ENCODE peak calls at places on chromosomes 5 and 9, in six cellular contexts. U, K, S, G, W and R are unnamed samples.

GRCh38 chr5:58886315-58887207 is 303.7 kb downstream of the RAB3C start:
- DNase-seq in U (peak; percentile 57), K (no peak), S (peak; percentile 70), G (peak; percentile 93), W (peak; percentile 28), R (peak; percentile 39)

GRCh38 chr9:91972076-91972626 is 22.1 kb upstream of the ROR2 start:
- DNase-seq in U (no peak), K (no peak), S (no peak), G (no peak), W (no peak), R (no peak)

GRCh38 chr5:103582364-103582763 is 19.8 kb upstream of the NUDT12 start:
- DNase-seq in U (peak; percentile 41), K (no peak), S (peak; percentile 44), G (peak; percentile 59), W (no peak), R (peak; percentile 59)

GRCh38 chr9:136659861-136660784 is 2.6 kb upstream of the EGFL7 start:
- DNase-seq in U (no peak), K (no peak), S (peak; percentile 1), G (no peak), W (no peak), R (no peak)

GRCh38 chr5:9394221-9394620 is 151.7 kb downstream of the SEMA5A start:
- DNase-seq in U (no peak), K (no peak), S (no peak), G (no peak), W (no peak), R (no peak)

GRCh38 chr5:39284552-39284951 is 65.2 kb upstream of the FYB1 start:
- DNase-seq in U (no peak), K (no peak), S (no peak), G (no peak), W (no peak), R (no peak)

GRCh38 chr9:38419216-38419615 is 5.0 kb downstream of the IGFBPL1 start:
- DNase-seq in U (no peak), K (no peak), S (no peak), G (no peak), W (no peak), R (no peak)

GRCh38 chr5:37165761-37166160 is 83.4 kb downstream of the CPLANE1 start:
- DNase-seq in U (no peak), K (no peak), S (no peak), G (no peak), W (no peak), R (no peak)

GRCh38 chr5:93145767-93146166 is 435.3 kb downstream of the NR2F1-AS1 start:
- DNase-seq in U (no peak), K (no peak), S (no peak), G (no peak), W (no peak), R (no peak)

GRCh38 chr5:39191216-39191615 is 28.1 kb downstream of the FYB1 start:
- DNase-seq in U (no peak), K (no peak), S (no peak), G (no peak), W (no peak), R (no peak)

GRCh38 chr9:121774715-121775613 is 123.5 kb downstream of the DAB2IP start:
- DNase-seq in U (no peak), K (peak; percentile 8), S (no peak), G (no peak), W (no peak), R (no peak)
- TF ChIP-seq POLR2A in U (no peak), K (no peak), S (no peak), G (no peak), W (no peak), R (no peak)

DNA sequence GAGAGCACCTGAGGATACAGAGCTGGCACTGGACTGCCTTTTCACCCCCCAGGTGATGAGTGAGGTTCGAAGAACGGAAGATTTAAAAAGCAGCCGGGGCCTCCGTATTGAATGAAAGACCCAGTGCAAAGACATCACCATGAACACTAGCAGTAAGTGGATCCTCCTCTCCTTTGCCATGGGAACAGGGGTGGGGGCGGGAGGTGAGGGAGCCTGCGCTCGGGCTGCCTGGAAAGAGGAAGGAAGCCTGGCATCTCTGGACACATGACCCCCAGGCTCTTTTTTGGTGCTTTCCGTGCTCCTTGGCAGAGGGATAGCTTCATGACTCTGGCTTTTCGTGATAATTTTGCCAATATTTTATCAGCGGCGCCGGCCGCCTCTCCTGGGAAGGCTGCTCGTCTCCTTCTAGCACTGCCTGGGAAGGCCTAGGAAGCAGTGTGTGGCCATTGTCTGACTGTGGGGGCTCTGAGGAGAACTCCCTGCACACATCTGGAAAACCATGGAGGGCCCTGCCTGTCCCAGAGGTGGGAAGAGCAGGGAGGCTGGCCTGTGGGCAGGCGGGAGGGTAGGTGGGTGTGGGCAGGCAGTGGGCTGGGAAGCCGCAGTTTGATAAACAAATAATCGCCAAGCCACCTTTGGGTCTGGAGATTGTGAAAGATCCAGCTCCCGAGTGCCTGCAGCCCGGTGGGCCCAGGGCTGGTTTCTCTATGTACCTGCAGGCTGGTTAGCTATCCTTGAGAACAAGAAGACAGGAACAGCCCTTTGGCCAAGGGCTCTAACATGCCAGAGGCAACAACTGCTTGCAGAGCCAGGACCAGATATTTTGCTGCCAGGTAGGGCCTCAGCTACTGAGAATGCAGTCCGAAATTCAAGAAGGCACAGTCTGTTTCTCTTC is 911 bp downstream of the ABLIM3 start:
- DNase-seq in U (no peak), K (peak; percentile 28), S (peak; percentile 50), G (no peak), W (no peak), R (no peak)
- TF ChIP-seq POLR2A in U (no peak), K (no peak), S (no peak), G (no peak), W (no peak), R (no peak)

DNA sequence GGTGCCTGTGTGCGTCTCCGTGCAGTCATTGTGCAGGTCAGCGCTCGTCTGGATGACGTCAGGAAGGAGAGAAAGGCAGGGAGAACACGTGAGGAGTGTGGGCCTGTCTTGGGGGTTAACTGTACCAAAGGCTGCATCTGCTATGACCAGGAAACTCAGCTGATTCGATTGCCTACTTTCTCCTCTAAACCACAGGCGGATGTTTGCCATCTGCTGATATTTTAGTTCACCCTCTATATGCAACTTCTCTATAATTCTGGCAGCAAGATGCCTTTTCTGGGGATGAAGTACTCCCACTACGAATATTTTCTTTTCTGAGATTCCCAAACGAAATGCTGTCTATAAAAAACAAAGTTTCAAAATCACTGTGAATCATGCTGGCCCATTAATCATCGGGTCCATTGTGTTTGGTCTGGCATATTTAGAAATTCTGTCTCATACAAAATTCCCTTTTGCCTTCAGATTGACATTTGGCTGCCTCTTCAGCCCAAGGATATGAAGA is 24.7 kb downstream of the PCSK1 start:
- DNase-seq in U (no peak), K (no peak), S (no peak), G (peak; percentile 40), W (no peak), R (no peak)
- TF ChIP-seq POLR2A in U (no peak), K (no peak), S (no peak), G (no peak), W (no peak), R (no peak)

DNA sequence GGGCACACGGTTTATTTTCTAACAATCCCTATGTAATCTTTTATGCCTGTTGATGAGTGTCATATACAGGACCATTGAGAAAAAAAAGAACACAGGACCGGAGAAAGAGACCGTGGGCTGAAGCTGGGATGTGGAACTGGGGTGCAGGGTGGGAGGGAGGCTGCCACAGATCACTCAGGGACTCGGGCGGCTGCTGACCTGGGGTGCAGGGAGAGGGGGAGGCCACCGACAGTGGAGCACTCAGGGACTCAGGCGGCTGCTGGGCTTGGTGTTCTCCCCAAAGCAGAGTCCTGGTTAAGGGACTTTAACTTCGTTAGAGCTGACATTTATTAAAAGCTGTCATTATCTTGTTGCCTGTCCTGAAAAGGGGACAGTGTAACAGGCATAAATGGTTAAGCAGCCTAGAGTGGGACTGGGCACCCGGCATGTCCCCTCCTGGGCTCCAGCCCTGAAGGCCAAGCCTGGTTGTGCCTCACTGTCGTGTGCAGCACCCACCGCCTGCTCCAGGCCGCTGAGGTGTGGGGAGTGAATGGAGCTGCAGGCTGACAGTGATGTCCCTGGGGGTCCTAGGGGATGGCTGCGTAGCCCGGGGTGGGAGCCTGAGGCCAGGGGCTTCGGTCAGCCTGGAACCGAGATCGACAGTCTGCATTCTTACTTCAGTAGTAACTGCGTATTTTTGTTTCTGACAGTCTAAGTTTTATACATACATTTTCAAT is 14.0 kb downstream of the NDUFS6 start:
- DNase-seq in U (no peak), K (no peak), S (no peak), G (no peak), W (no peak), R (no peak)
- TF ChIP-seq POLR2A in U (no peak), K (no peak), S (no peak), G (no peak), W (no peak), R (no peak)